ENCODE peak calls at places on chromosomes 4 and X, in four cellular contexts. One of them, this sample, is unnamed.

GRCh38 chrX:43836435-43837184 is 45.6 kb downstream of the MAOB start:
- DNase-seq in A549: peak
- DNase-seq in K562: peak
- DNase-seq in GM12878: no peak
- DNase-seq in this sample: peak

GRCh38 chrX:32893751-32894150 is 317.6 kb downstream of the DMD start:
- DNase-seq in A549: peak
- DNase-seq in K562: no peak
- DNase-seq in GM12878: no peak
- DNase-seq in this sample: no peak

GRCh38 chr4:115355329-115355728 is 241.9 kb upstream of the NDST4 start:
- DNase-seq in A549: no peak
- DNase-seq in K562: no peak
- DNase-seq in GM12878: no peak
- DNase-seq in this sample: no peak

GRCh38 chr4:151917145-151917775 is 156.5 kb upstream of the GATB start:
- DNase-seq in A549: no peak
- DNase-seq in K562: no peak
- DNase-seq in GM12878: no peak
- DNase-seq in this sample: no peak

GRCh38 chr4:1033840-1034551 is 22.6 kb downstream of the FGFRL1 start:
- DNase-seq in A549: no peak
- DNase-seq in K562: no peak
- DNase-seq in GM12878: no peak
- DNase-seq in this sample: peak

GRCh38 chr4:16684083-16684482 is 214.4 kb downstream of the LDB2 start:
- DNase-seq in A549: no peak
- DNase-seq in K562: no peak
- DNase-seq in GM12878: no peak
- DNase-seq in this sample: peak

GRCh38 chr4:151250706-151251105 is 26.3 kb upstream of the PRSS48 start:
- DNase-seq in A549: no peak
- DNase-seq in K562: no peak
- DNase-seq in GM12878: no peak
- DNase-seq in this sample: no peak

GRCh38 chr4:1291996-1292702 is 2.5 kb downstream of the MAEA start:
- DNase-seq in A549: no peak
- DNase-seq in K562: no peak
- DNase-seq in GM12878: no peak
- DNase-seq in this sample: no peak

GRCh38 chrX:23118890-23119527 is 119.2 kb downstream of the DDX53 start:
- DNase-seq in A549: no peak
- DNase-seq in K562: no peak
- DNase-seq in GM12878: no peak
- DNase-seq in this sample: no peak

GRCh38 chr4:26032142-26032541 is 118.1 kb downstream of the SMIM20 start:
- DNase-seq in A549: no peak
- DNase-seq in K562: no peak
- DNase-seq in GM12878: no peak
- DNase-seq in this sample: peak

GRCh38 chrX:41958861-41959260 is 35.5 kb upstream of the CASK start:
- DNase-seq in A549: no peak
- DNase-seq in K562: no peak
- DNase-seq in GM12878: no peak
- DNase-seq in this sample: no peak

GRCh38 chr4:93066746-93067145 is 761.8 kb upstream of the ATOH1 start:
- DNase-seq in A549: no peak
- DNase-seq in K562: no peak
- DNase-seq in GM12878: no peak
- DNase-seq in this sample: peak

GRCh38 chrX:132277953-132278614 is 58.8 kb upstream of the RAP2C start:
- DNase-seq in A549: no peak
- DNase-seq in K562: no peak
- DNase-seq in GM12878: no peak
- DNase-seq in this sample: no peak

GRCh38 chr4:80362578-80363181 is 27.1 kb downstream of the CFAP299 start:
- DNase-seq in A549: peak
- DNase-seq in K562: peak
- DNase-seq in GM12878: no peak
- DNase-seq in this sample: peak

GRCh38 chr4:151676301-151676700 is 84.5 kb downstream of the GATB start:
- DNase-seq in A549: peak
- DNase-seq in K562: no peak
- DNase-seq in GM12878: no peak
- DNase-seq in this sample: peak

GRCh38 chrX:108171671-108172070 is 80.1 kb downstream of the ATG4A start:
- DNase-seq in A549: no peak
- DNase-seq in K562: no peak
- DNase-seq in GM12878: no peak
- DNase-seq in this sample: no peak

GRCh38 chrX:27767387-27767786 is 40.4 kb upstream of the MAGEB10 start:
- DNase-seq in A549: no peak
- DNase-seq in K562: no peak
- DNase-seq in GM12878: no peak
- DNase-seq in this sample: peak

GRCh38 chr4:109703664-109704351 is 563 bp upstream of the CASP6 start:
- DNase-seq in A549: no peak
- DNase-seq in K562: peak
- DNase-seq in GM12878: peak
- DNase-seq in this sample: no peak

DNA sequence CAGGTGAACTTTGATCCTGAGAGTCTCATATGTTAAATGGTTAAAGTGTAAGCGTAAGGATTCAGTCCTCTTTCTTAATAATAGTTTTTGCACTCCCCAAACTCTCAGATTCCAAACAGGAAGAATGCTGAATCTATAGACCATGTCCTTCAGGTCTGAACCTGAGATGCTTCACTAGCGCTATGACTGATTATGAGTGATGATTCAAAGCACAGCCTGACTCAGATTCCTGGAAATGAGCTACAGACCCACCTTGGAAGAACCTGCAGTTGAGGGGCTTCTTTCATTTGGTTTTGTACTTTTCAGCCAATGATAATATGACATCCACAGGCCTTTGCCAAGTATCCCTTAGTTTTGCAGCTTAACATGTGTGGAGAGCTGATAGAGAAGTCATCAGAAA is 1.4 kb downstream of the EDNRA start:
- DNase-seq in A549: no peak
- DNase-seq in K562: no peak
- DNase-seq in GM12878: no peak
- DNase-seq in this sample: no peak
- TF ChIP-seq RCOR1 in A549: no peak
- TF ChIP-seq RCOR1 in K562: no peak
- TF ChIP-seq RCOR1 in GM12878: no peak
- TF ChIP-seq RCOR1 in this sample: no peak

GRCh38 chr4:150176559-150176958 is 98.3 kb downstream of the DCLK2 start:
- DNase-seq in A549: no peak
- DNase-seq in K562: no peak
- DNase-seq in GM12878: no peak
- DNase-seq in this sample: peak
- TF ChIP-seq CEBPB in A549: no peak
- TF ChIP-seq CEBPB in K562: no peak
- TF ChIP-seq CEBPB in GM12878: no peak
- TF ChIP-seq CEBPB in this sample: no peak

GRCh38 chr4:72432282-72432681 is 136.7 kb downstream of the ADAMTS3 start:
- DNase-seq in A549: no peak
- DNase-seq in K562: peak
- DNase-seq in GM12878: no peak
- DNase-seq in this sample: no peak

GRCh38 chr4:72427022-72427421 is 142.0 kb downstream of the ADAMTS3 start:
- DNase-seq in A549: no peak
- DNase-seq in K562: no peak
- DNase-seq in GM12878: no peak
- DNase-seq in this sample: no peak

GRCh38 chr4:72430988-72431387 is 138.0 kb downstream of the ADAMTS3 start:
- DNase-seq in A549: no peak
- DNase-seq in K562: no peak
- DNase-seq in GM12878: no peak
- DNase-seq in this sample: no peak

GRCh38 chr4:72429397-72429889 is 139.6 kb downstream of the ADAMTS3 start:
- DNase-seq in A549: no peak
- DNase-seq in K562: no peak
- DNase-seq in GM12878: no peak
- DNase-seq in this sample: no peak

DNA sequence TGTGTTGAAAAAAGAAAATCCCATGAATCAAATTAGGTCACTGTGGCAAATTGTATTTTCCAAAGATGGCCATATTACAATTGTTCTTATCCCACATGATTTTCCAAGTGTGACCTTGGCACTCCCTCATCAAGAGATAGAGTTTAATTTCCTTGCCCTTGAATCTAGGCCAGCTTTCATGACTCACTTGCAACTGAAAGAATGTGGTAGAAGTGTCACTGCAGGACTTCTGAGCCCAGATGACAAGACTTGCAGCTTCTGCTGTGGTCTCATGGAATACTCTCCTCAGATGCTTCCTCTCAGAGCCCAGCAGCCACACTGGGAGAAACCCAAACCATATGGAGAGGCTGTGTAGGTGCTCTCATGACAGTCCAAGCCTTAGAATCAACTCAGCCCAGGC is 139.0 kb downstream of the ADAMTS3 start:
- DNase-seq in A549: no peak
- DNase-seq in K562: no peak
- DNase-seq in GM12878: no peak
- DNase-seq in this sample: no peak
- TF ChIP-seq RCOR1 in A549: no peak
- TF ChIP-seq RCOR1 in K562: no peak
- TF ChIP-seq RCOR1 in GM12878: no peak
- TF ChIP-seq RCOR1 in this sample: no peak

DNA sequence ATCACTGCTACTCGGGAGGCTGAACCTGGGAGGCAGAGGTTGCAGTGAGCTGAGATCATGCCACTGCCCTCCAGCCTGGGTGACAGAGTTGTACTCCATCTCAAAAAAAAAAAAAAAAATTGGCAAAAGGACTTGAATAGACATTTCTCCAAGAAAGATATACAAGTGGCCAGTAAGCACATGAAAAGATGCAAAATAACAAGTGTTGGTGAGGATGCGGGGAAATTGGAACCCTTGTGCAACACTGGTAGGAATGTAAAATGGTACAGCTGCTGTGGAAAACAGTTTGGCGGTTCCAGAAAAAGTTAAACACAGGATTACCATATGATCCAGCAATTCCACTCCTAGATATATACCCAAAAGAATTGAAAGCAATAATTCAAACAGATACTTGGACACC is 19.4 kb downstream of the RBM10 start:
- DNase-seq in A549: no peak
- DNase-seq in K562: no peak
- DNase-seq in GM12878: no peak
- DNase-seq in this sample: no peak
- TF ChIP-seq CEBPB in A549: no peak
- TF ChIP-seq CEBPB in K562: no peak
- TF ChIP-seq CEBPB in GM12878: no peak
- TF ChIP-seq CEBPB in this sample: no peak

DNA sequence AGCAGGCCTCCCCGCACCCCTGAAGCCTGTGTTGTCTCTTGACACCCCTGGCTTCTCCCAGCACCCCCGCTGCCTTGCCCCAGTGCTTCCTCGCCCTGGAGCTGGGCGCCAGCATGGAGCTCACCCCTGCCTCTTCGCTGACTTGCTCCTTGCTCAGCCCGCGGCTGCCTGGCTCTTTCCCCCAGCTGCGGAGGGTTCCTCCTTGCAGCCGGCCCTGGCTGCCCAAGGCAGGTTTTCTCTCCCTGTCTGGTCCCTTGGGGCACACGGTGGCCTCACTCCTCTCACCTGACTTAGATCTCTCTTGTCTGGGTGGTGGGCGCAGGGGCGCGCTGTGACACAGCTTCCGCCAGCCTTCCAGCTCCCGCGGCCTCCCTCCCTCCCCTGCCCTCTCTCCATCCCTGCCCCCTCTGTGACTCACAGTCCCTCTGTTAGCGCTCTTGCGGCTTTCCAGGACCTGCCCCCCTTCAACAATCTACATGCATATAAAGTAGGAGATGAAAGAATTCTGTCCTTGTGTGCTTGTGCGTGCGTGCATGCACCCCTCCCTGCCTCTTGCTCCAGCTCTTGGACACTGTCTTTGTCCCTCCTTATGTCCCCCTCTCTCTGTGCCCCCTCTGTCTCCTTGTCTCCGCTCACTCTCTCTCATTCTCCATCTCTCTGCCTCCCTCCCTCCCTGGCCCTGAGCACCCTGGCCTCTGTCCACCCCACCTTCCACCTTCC is 2.2 kb downstream of the PLXNB3 start:
- DNase-seq in A549: peak
- DNase-seq in K562: peak
- DNase-seq in GM12878: no peak
- DNase-seq in this sample: peak
- TF ChIP-seq RCOR1 in A549: no peak
- TF ChIP-seq RCOR1 in K562: no peak
- TF ChIP-seq RCOR1 in GM12878: no peak
- TF ChIP-seq RCOR1 in this sample: no peak

GRCh38 chr4:120085705-120086104 is 19.1 kb upstream of the MAD2L1 start:
- DNase-seq in A549: no peak
- DNase-seq in K562: no peak
- DNase-seq in GM12878: no peak
- DNase-seq in this sample: peak
- TF ChIP-seq CEBPB in A549: no peak
- TF ChIP-seq CEBPB in K562: no peak
- TF ChIP-seq CEBPB in GM12878: no peak
- TF ChIP-seq CEBPB in this sample: peak

GRCh38 chr4:39330353-39330752 is 35.8 kb downstream of the RFC1 start:
- DNase-seq in A549: no peak
- DNase-seq in K562: peak
- DNase-seq in GM12878: no peak
- DNase-seq in this sample: no peak

GRCh38 chr4:39324446-39324845 is 41.7 kb downstream of the RFC1 start:
- DNase-seq in A549: no peak
- DNase-seq in K562: no peak
- DNase-seq in GM12878: no peak
- DNase-seq in this sample: no peak

GRCh38 chr4:39324897-39325613 is 41.1 kb downstream of the RFC1 start:
- DNase-seq in A549: peak
- DNase-seq in K562: no peak
- DNase-seq in GM12878: no peak
- DNase-seq in this sample: no peak

GRCh38 chr4:39323836-39324235 is 42.3 kb downstream of the RFC1 start:
- DNase-seq in A549: no peak
- DNase-seq in K562: no peak
- DNase-seq in GM12878: no peak
- DNase-seq in this sample: no peak

GRCh38 chr4:39326468-39326960 is 39.6 kb downstream of the RFC1 start:
- DNase-seq in A549: no peak
- DNase-seq in K562: no peak
- DNase-seq in GM12878: no peak
- DNase-seq in this sample: no peak
- TF ChIP-seq RCOR1 in A549: no peak
- TF ChIP-seq RCOR1 in K562: no peak
- TF ChIP-seq RCOR1 in GM12878: no peak
- TF ChIP-seq RCOR1 in this sample: no peak

This sample was measured in IMR-90.